ENCODE peak calls at places on chromosomes 12 and 14, in eight cellular contexts. X is stimulated activated CD8-positive, alpha-beta memory T cell treated with anti-CD3 and anti-CD28 coated beads, Interleukin-15, amount 100 ng/mL, for 1 hour; F is iris pigment epithelial cell; A is PC-9; V is Kasumi-1; U is C1 segment of cervical spinal cord; H is heart left ventricle; I is H9. N is an unnamed sample.
A peak's percentile ranks its signal among the peaks of the same experiment; 100 is the strongest.

GRCh38 chr12:64491718-64492117 is 39.8 kb downstream of the TBK1 start:
- DNase-seq in U (no peak), I (no peak), H (no peak), A (no peak), F (no peak), X (no peak), V (no peak), N (no peak)

GRCh38 chr12:50220357-50221061 is 53.3 kb upstream of the CERS5 start:
- DNase-seq in A (no peak), H (no peak), I (no peak), X (no peak), U (no peak), F (peak; percentile 80), V (peak; percentile 17), N (peak; percentile 15)

GRCh38 chr14:96698846-96699543 is 98.2 kb upstream of the VRK1 start:
- DNase-seq in H (no peak), X (no peak), I (no peak), U (no peak), V (no peak), A (no peak), F (no peak), N (no peak)

GRCh38 chr12:15728118-15728598 is 61.0 kb downstream of the EPS8 start:
- DNase-seq in A (no peak), V (no peak), H (no peak), F (peak; percentile 85), U (no peak), I (no peak), X (no peak), N (peak; percentile 25)

GRCh38 chr12:50142993-50143392 is 24.2 kb downstream of the CERS5 start:
- DNase-seq in H (no peak), V (no peak), A (no peak), U (no peak), I (no peak), F (no peak), X (no peak), N (no peak)

GRCh38 chr12:14373202-14373601 is 7.7 kb downstream of the ATF7IP start:
- DNase-seq in H (no peak), I (no peak), X (no peak), U (no peak), F (peak; percentile 38), A (no peak), V (no peak), N (no peak)

GRCh38 chr14:34554540-34555250 is 15.2 kb upstream of the EAPP start:
- DNase-seq in V (no peak), A (no peak), U (no peak), I (no peak), X (no peak), H (no peak), F (no peak), N (peak; percentile 30)

GRCh38 chr14:29390046-29390841 is 537.4 kb downstream of the PRKD1 start:
- DNase-seq in F (peak; percentile 11), V (no peak), U (no peak), A (no peak), I (no peak), H (no peak), X (no peak), N (no peak)

GRCh38 chr14:98647754-98648153 is 624.2 kb downstream of the BCL11B start:
- DNase-seq in F (no peak), H (no peak), X (no peak), I (no peak), U (no peak), A (no peak), V (no peak), N (no peak)

GRCh38 chr14:68910540-68910939 is 68.6 kb downstream of the ACTN1 start:
- DNase-seq in X (no peak), A (no peak), F (no peak), V (no peak), I (no peak), H (no peak), U (no peak), N (no peak)

GRCh38 chr12:92943482-92944250 is 14.6 kb upstream of the EEA1 start:
- DNase-seq in V (peak; percentile 7), X (no peak), H (no peak), F (peak; percentile 78), U (no peak), I (no peak), A (no peak), N (no peak)

GRCh38 chr14:53951661-53952265 is 4.9 kb downstream of the BMP4 start:
- DNase-seq in H (no peak), I (peak; percentile 48), X (no peak), A (no peak), V (no peak), U (no peak), F (no peak), N (no peak)

GRCh38 chr12:106258935-106259334 is 11.1 kb upstream of the CKAP4 start:
- DNase-seq in U (no peak), V (no peak), H (no peak), I (no peak), A (no peak), F (no peak), X (no peak), N (no peak)

GRCh38 chr12:109744026-109744425 is 30.4 kb downstream of the FAM222A start:
- DNase-seq in X (no peak), A (no peak), F (no peak), V (no peak), H (peak; percentile 17), U (no peak), I (no peak), N (no peak)

GRCh38 chr14:95711476-95712176 is 2.3 kb downstream of the TCL1A start:
- DNase-seq in A (no peak), U (no peak), V (no peak), X (no peak), H (no peak), I (no peak), F (no peak), N (no peak)

GRCh38 chr14:103123634-103124500 is 606 bp downstream of the TNFAIP2 start:
- DNase-seq in X (no peak), V (no peak), U (no peak), A (peak; percentile 77), I (peak; percentile 70), F (peak; percentile 45), H (peak; percentile 69), N (peak; percentile 10)

GRCh38 chr14:33457021-33457420 is 493.9 kb downstream of the EGLN3 start:
- DNase-seq in V (no peak), H (no peak), A (no peak), I (no peak), U (no peak), F (no peak), X (no peak), N (no peak)

GRCh38 chr14:75279153-75279738 is 618 bp downstream of the FOS start:
- DNase-seq in V (peak; percentile 34), X (no peak), U (peak; percentile 76), F (peak; percentile 79), A (peak; percentile 57), I (no peak), H (peak; percentile 90), N (peak; percentile 24)

GRCh38 chr12:46362895-46363581 is 9.5 kb downstream of the SLC38A2 start:
- DNase-seq in X (no peak), U (no peak), A (no peak), H (no peak), I (no peak), V (no peak), F (no peak), N (no peak)

GRCh38 chr14:34971381-34971780 is 11.4 kb upstream of the SRP54 start:
- DNase-seq in F (peak; percentile 40), A (no peak), V (no peak), I (no peak), U (no peak), H (no peak), X (no peak), N (no peak)

GRCh38 chr14:70473825-70474224 is 21.9 kb downstream of the ADAM21 start:
- DNase-seq in V (no peak), A (no peak), U (no peak), F (no peak), I (no peak), X (no peak), H (no peak), N (no peak)

GRCh38 chr14:91249841-91250616 is 5.5 kb upstream of the GPR68 start:
- DNase-seq in V (peak; percentile 69), X (no peak), H (no peak), I (peak; percentile 64), A (no peak), F (peak; percentile 36), U (no peak), N (no peak)

GRCh38 chr12:114757926-114758325 is 74.0 kb upstream of the TBX3 start:
- DNase-seq in X (no peak), U (no peak), H (no peak), V (no peak), A (no peak), I (no peak), F (no peak), N (no peak)

GRCh38 chr12:50776749-50777728 is 13.1 kb downstream of the ATF1 start:
- DNase-seq in F (no peak), V (no peak), X (no peak), U (no peak), H (no peak), A (no peak), I (no peak), N (no peak)

GRCh38 chr12:57323402-57323801 is 72.4 kb upstream of the STAC3 start:
- DNase-seq in F (peak; percentile 11), X (no peak), H (no peak), I (no peak), A (no peak), U (no peak), V (no peak), N (no peak)

GRCh38 chr12:128644664-128645296 is 179.0 kb downstream of the SLC15A4 start:
- DNase-seq in X (no peak), A (no peak), F (no peak), V (no peak), U (no peak), I (peak; percentile 87), H (no peak), N (peak; percentile 42)

GRCh38 chr12:63862187-63863107 is 17.9 kb downstream of the SRGAP1 start:
- DNase-seq in U (no peak), X (no peak), V (no peak), H (peak; percentile 38), I (no peak), F (no peak), A (peak; percentile 96), N (peak; percentile 46)

GRCh38 chr12:59036973-59037807 is 116.9 kb upstream of the LRIG3 start:
- DNase-seq in F (peak; percentile 93), V (no peak), A (no peak), U (no peak), X (no peak), I (no peak), H (no peak), N (no peak)

GRCh38 chr12:57461326-57461903 is 1.8 kb downstream of the GLI1 start:
- DNase-seq in I (peak; percentile 97), A (no peak), X (no peak), V (no peak), H (peak; percentile 71), F (peak; percentile 37), U (peak; percentile 15), N (peak; percentile 55)

GRCh38 chr12:25459541-25459951 is 93.5 kb downstream of the LMNTD1 start:
- DNase-seq in H (peak; percentile 41), A (no peak), I (peak; percentile 37), F (no peak), U (no peak), V (peak; percentile 84), X (no peak), N (no peak)

GRCh38 chr14:49778421-49778820 is 10.5 kb downstream of the KLHDC2 start:
- DNase-seq in A (no peak), I (no peak), V (no peak), U (no peak), F (no peak), X (no peak), H (no peak), N (no peak)

N was measured in HAP-1.